ENCODE peak calls at places on chromosomes 4 and X, in seven cellular contexts. One of them, this sample, is unnamed.

GRCh38 chr4:40086421-40086820 is 29.8 kb downstream of the N4BP2 start:
- DNase-seq in GM12865: no peak
- DNase-seq in dorsolateral prefrontal cortex: no peak
- DNase-seq in fibroblast of pulmonary artery: no peak
- DNase-seq in cardiac muscle cell: no peak
- DNase-seq in stomach: no peak
- DNase-seq in brain microvascular endothelial cell: no peak
- DNase-seq in this sample: no peak

GRCh38 chrX:54482839-54483593 is 13.0 kb downstream of the FGD1 start:
- DNase-seq in GM12865: no peak
- DNase-seq in dorsolateral prefrontal cortex: no peak
- DNase-seq in fibroblast of pulmonary artery: no peak
- DNase-seq in cardiac muscle cell: no peak
- DNase-seq in stomach: no peak
- DNase-seq in brain microvascular endothelial cell: no peak
- DNase-seq in this sample: no peak

GRCh38 chr4:53601251-53601764 is 10.0 kb upstream of the LNX1 start:
- DNase-seq in GM12865: peak; percentile 70
- DNase-seq in dorsolateral prefrontal cortex: no peak
- DNase-seq in fibroblast of pulmonary artery: peak; percentile 28
- DNase-seq in cardiac muscle cell: peak; percentile 43
- DNase-seq in stomach: no peak
- DNase-seq in brain microvascular endothelial cell: no peak
- DNase-seq in this sample: no peak

GRCh38 chr4:17241835-17242234 is 270.1 kb downstream of the QDPR start:
- DNase-seq in GM12865: no peak
- DNase-seq in dorsolateral prefrontal cortex: no peak
- DNase-seq in fibroblast of pulmonary artery: no peak
- DNase-seq in cardiac muscle cell: no peak
- DNase-seq in stomach: no peak
- DNase-seq in brain microvascular endothelial cell: no peak
- DNase-seq in this sample: no peak

GRCh38 chr4:139902328-139903217 is 237.0 kb downstream of the MGST2 start:
- DNase-seq in GM12865: no peak
- DNase-seq in dorsolateral prefrontal cortex: no peak
- DNase-seq in fibroblast of pulmonary artery: no peak
- DNase-seq in cardiac muscle cell: no peak
- DNase-seq in stomach: no peak
- DNase-seq in brain microvascular endothelial cell: no peak
- DNase-seq in this sample: no peak

GRCh38 chr4:124111922-124112321 is 600.6 kb downstream of the ANKRD50 start:
- DNase-seq in GM12865: peak; percentile 51
- DNase-seq in dorsolateral prefrontal cortex: no peak
- DNase-seq in fibroblast of pulmonary artery: peak; percentile 97
- DNase-seq in cardiac muscle cell: peak; percentile 79
- DNase-seq in stomach: no peak
- DNase-seq in brain microvascular endothelial cell: peak; percentile 67
- DNase-seq in this sample: peak; percentile 86

GRCh38 chrX:115889121-115889890 is 281.2 kb upstream of the AGTR2 start:
- DNase-seq in GM12865: no peak
- DNase-seq in dorsolateral prefrontal cortex: peak; percentile 39
- DNase-seq in fibroblast of pulmonary artery: no peak
- DNase-seq in cardiac muscle cell: no peak
- DNase-seq in stomach: no peak
- DNase-seq in brain microvascular endothelial cell: no peak
- DNase-seq in this sample: no peak

GRCh38 chrX:153351981-153352380 is 18.0 kb downstream of the ZNF275 start:
- DNase-seq in GM12865: no peak
- DNase-seq in dorsolateral prefrontal cortex: no peak
- DNase-seq in fibroblast of pulmonary artery: no peak
- DNase-seq in cardiac muscle cell: no peak
- DNase-seq in stomach: no peak
- DNase-seq in brain microvascular endothelial cell: no peak
- DNase-seq in this sample: no peak

GRCh38 chr4:167025651-167026050 is 208.6 kb downstream of the SPOCK3 start:
- DNase-seq in GM12865: no peak
- DNase-seq in dorsolateral prefrontal cortex: no peak
- DNase-seq in fibroblast of pulmonary artery: no peak
- DNase-seq in cardiac muscle cell: no peak
- DNase-seq in stomach: no peak
- DNase-seq in brain microvascular endothelial cell: no peak
- DNase-seq in this sample: no peak

GRCh38 chrX:130055103-130055502 is 55.2 kb downstream of the ELF4 start:
- DNase-seq in GM12865: no peak
- DNase-seq in dorsolateral prefrontal cortex: no peak
- DNase-seq in fibroblast of pulmonary artery: peak; percentile 38
- DNase-seq in cardiac muscle cell: no peak
- DNase-seq in stomach: no peak
- DNase-seq in brain microvascular endothelial cell: peak; percentile 47
- DNase-seq in this sample: peak; percentile 33

GRCh38 chr4:67036791-67037190 is 508.5 kb downstream of the CENPC start:
- DNase-seq in GM12865: no peak
- DNase-seq in dorsolateral prefrontal cortex: no peak
- DNase-seq in fibroblast of pulmonary artery: no peak
- DNase-seq in cardiac muscle cell: no peak
- DNase-seq in stomach: no peak
- DNase-seq in brain microvascular endothelial cell: no peak
- DNase-seq in this sample: no peak

GRCh38 chr4:6272863-6273660 is 3.4 kb downstream of the WFS1 start:
- DNase-seq in GM12865: no peak
- DNase-seq in dorsolateral prefrontal cortex: no peak
- DNase-seq in fibroblast of pulmonary artery: peak; percentile 71
- DNase-seq in cardiac muscle cell: peak; percentile 26
- DNase-seq in stomach: no peak
- DNase-seq in brain microvascular endothelial cell: peak; percentile 75
- DNase-seq in this sample: peak; percentile 75

GRCh38 chr4:28247805-28248204 is 1387.2 kb downstream of the STIM2 start:
- DNase-seq in GM12865: no peak
- DNase-seq in dorsolateral prefrontal cortex: no peak
- DNase-seq in fibroblast of pulmonary artery: no peak
- DNase-seq in cardiac muscle cell: no peak
- DNase-seq in stomach: no peak
- DNase-seq in brain microvascular endothelial cell: no peak
- DNase-seq in this sample: no peak

GRCh38 chrX:94524867-94525266 is 850.9 kb downstream of the FAM133A start:
- DNase-seq in GM12865: peak; percentile 1
- DNase-seq in dorsolateral prefrontal cortex: no peak
- DNase-seq in fibroblast of pulmonary artery: no peak
- DNase-seq in cardiac muscle cell: no peak
- DNase-seq in stomach: no peak
- DNase-seq in brain microvascular endothelial cell: no peak
- DNase-seq in this sample: no peak

GRCh38 chrX:18288716-18289115 is 65.8 kb downstream of the SCML2 start:
- DNase-seq in GM12865: no peak
- DNase-seq in dorsolateral prefrontal cortex: no peak
- DNase-seq in fibroblast of pulmonary artery: no peak
- DNase-seq in cardiac muscle cell: peak; percentile 3
- DNase-seq in stomach: no peak
- DNase-seq in brain microvascular endothelial cell: no peak
- DNase-seq in this sample: no peak

GRCh38 chrX:71183341-71183740 is 38.7 kb downstream of the NLGN3 start:
- DNase-seq in GM12865: no peak
- DNase-seq in dorsolateral prefrontal cortex: no peak
- DNase-seq in fibroblast of pulmonary artery: no peak
- DNase-seq in cardiac muscle cell: peak; percentile 46
- DNase-seq in stomach: no peak
- DNase-seq in brain microvascular endothelial cell: no peak
- DNase-seq in this sample: no peak

GRCh38 chrX:71181558-71181909 is 36.9 kb downstream of the NLGN3 start:
- DNase-seq in GM12865: peak; percentile 87
- DNase-seq in dorsolateral prefrontal cortex: no peak
- DNase-seq in fibroblast of pulmonary artery: no peak
- DNase-seq in cardiac muscle cell: peak; percentile 5
- DNase-seq in stomach: no peak
- DNase-seq in brain microvascular endothelial cell: no peak
- DNase-seq in this sample: no peak

GRCh38 chr4:3372933-3373465 is 68.8 kb upstream of the HGFAC start:
- DNase-seq in GM12865: peak; percentile 75
- DNase-seq in dorsolateral prefrontal cortex: no peak
- DNase-seq in fibroblast of pulmonary artery: no peak
- DNase-seq in cardiac muscle cell: no peak
- DNase-seq in stomach: peak; percentile 38
- DNase-seq in brain microvascular endothelial cell: no peak
- DNase-seq in this sample: no peak

GRCh38 chrX:73215263-73215662 is 612 bp upstream of the NAP1L2 start:
- DNase-seq in GM12865: no peak
- DNase-seq in dorsolateral prefrontal cortex: no peak
- DNase-seq in fibroblast of pulmonary artery: no peak
- DNase-seq in cardiac muscle cell: no peak
- DNase-seq in stomach: no peak
- DNase-seq in brain microvascular endothelial cell: no peak
- DNase-seq in this sample: no peak

GRCh38 chrX:151151668-151152267 is 24.6 kb upstream of the GPR50 start:
- DNase-seq in GM12865: peak; percentile 52
- DNase-seq in dorsolateral prefrontal cortex: no peak
- DNase-seq in fibroblast of pulmonary artery: peak; percentile 65
- DNase-seq in cardiac muscle cell: peak; percentile 64
- DNase-seq in stomach: no peak
- DNase-seq in brain microvascular endothelial cell: peak; percentile 16
- DNase-seq in this sample: peak; percentile 22

GRCh38 chrX:151155234-151155633 is 21.1 kb upstream of the GPR50 start:
- DNase-seq in GM12865: no peak
- DNase-seq in dorsolateral prefrontal cortex: no peak
- DNase-seq in fibroblast of pulmonary artery: no peak
- DNase-seq in cardiac muscle cell: no peak
- DNase-seq in stomach: no peak
- DNase-seq in brain microvascular endothelial cell: no peak
- DNase-seq in this sample: no peak

DNA sequence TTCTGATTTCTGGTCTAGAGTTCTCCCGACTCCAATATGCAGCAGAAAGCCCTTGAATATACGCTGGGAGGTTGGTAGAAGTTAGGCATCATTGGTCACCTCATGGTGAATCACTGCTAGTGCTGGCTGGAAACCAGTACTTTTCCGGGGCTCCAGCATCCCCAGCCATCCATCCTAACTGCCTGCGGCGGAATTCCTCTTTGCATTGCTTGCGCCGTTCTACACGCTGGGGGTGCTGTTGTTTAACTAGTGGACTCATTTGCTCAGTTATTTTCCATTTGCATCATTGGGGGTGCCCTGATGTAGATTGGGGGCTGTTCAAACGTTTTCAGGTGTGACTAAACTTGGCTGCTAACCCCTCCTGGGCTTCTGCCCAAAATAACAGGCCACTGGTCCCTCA is 23.3 kb upstream of the GPR50 start:
- DNase-seq in GM12865: no peak
- DNase-seq in dorsolateral prefrontal cortex: peak; percentile 60
- DNase-seq in fibroblast of pulmonary artery: peak; percentile 4
- DNase-seq in cardiac muscle cell: peak; percentile 34
- DNase-seq in stomach: no peak
- DNase-seq in brain microvascular endothelial cell: peak; percentile 4
- DNase-seq in this sample: no peak
- TF ChIP-seq CTCF in GM12865: no peak
- TF ChIP-seq CTCF in dorsolateral prefrontal cortex: peak; percentile 30
- TF ChIP-seq CTCF in fibroblast of pulmonary artery: no peak
- TF ChIP-seq CTCF in cardiac muscle cell: peak; percentile 28
- TF ChIP-seq CTCF in stomach: no peak
- TF ChIP-seq CTCF in brain microvascular endothelial cell: peak; percentile 47
- TF ChIP-seq CTCF in this sample: peak; percentile 21

GRCh38 chrX:48071986-48072605 is 656 bp upstream of the ZNF630 start:
- DNase-seq in GM12865: no peak
- DNase-seq in dorsolateral prefrontal cortex: no peak
- DNase-seq in fibroblast of pulmonary artery: no peak
- DNase-seq in cardiac muscle cell: no peak
- DNase-seq in stomach: no peak
- DNase-seq in brain microvascular endothelial cell: no peak
- DNase-seq in this sample: no peak
- H3K4me3 ChIP-seq in GM12865: peak overlapping the region; percentile 83
- H3K4me3 ChIP-seq in dorsolateral prefrontal cortex: peak overlapping the region; percentile 71
- H3K4me3 ChIP-seq in fibroblast of pulmonary artery: peak overlapping the region; percentile 64
- H3K4me3 ChIP-seq in cardiac muscle cell: peak overlapping the region; percentile 54
- H3K4me3 ChIP-seq in stomach: peak overlapping the region; percentile 50
- H3K4me3 ChIP-seq in brain microvascular endothelial cell: peak overlapping the region; percentile 67
- H3K4me3 ChIP-seq in this sample: peak overlapping the region; percentile 61

GRCh38 chr4:4415806-4416805 is 29.2 kb downstream of the NSG1 start:
- DNase-seq in GM12865: no peak
- DNase-seq in dorsolateral prefrontal cortex: no peak
- DNase-seq in fibroblast of pulmonary artery: no peak
- DNase-seq in cardiac muscle cell: no peak
- DNase-seq in stomach: no peak
- DNase-seq in brain microvascular endothelial cell: no peak
- DNase-seq in this sample: no peak
- TF ChIP-seq CTCF in GM12865: no peak
- TF ChIP-seq CTCF in dorsolateral prefrontal cortex: no peak
- TF ChIP-seq CTCF in fibroblast of pulmonary artery: no peak
- TF ChIP-seq CTCF in cardiac muscle cell: no peak
- TF ChIP-seq CTCF in stomach: no peak
- TF ChIP-seq CTCF in brain microvascular endothelial cell: no peak
- TF ChIP-seq CTCF in this sample: no peak

GRCh38 chrX:47623540-47624027 is 3.9 kb upstream of the SYN1 start:
- DNase-seq in GM12865: no peak
- DNase-seq in dorsolateral prefrontal cortex: peak; percentile 80
- DNase-seq in fibroblast of pulmonary artery: peak; percentile 82
- DNase-seq in cardiac muscle cell: peak; percentile 82
- DNase-seq in stomach: no peak
- DNase-seq in brain microvascular endothelial cell: peak; percentile 80
- DNase-seq in this sample: peak; percentile 33

GRCh38 chrX:47620303-47620685 is 637 bp upstream of the SYN1 start:
- DNase-seq in GM12865: no peak
- DNase-seq in dorsolateral prefrontal cortex: no peak
- DNase-seq in fibroblast of pulmonary artery: no peak
- DNase-seq in cardiac muscle cell: no peak
- DNase-seq in stomach: no peak
- DNase-seq in brain microvascular endothelial cell: no peak
- DNase-seq in this sample: no peak

GRCh38 chrX:47618923-47619485 is 653 bp downstream of the SYN1 start:
- DNase-seq in GM12865: no peak
- DNase-seq in dorsolateral prefrontal cortex: no peak
- DNase-seq in fibroblast of pulmonary artery: no peak
- DNase-seq in cardiac muscle cell: no peak
- DNase-seq in stomach: no peak
- DNase-seq in brain microvascular endothelial cell: no peak
- DNase-seq in this sample: no peak

GRCh38 chrX:47621851-47622250 is 2.2 kb upstream of the SYN1 start:
- DNase-seq in GM12865: no peak
- DNase-seq in dorsolateral prefrontal cortex: no peak
- DNase-seq in fibroblast of pulmonary artery: no peak
- DNase-seq in cardiac muscle cell: no peak
- DNase-seq in stomach: no peak
- DNase-seq in brain microvascular endothelial cell: no peak
- DNase-seq in this sample: no peak

DNA sequence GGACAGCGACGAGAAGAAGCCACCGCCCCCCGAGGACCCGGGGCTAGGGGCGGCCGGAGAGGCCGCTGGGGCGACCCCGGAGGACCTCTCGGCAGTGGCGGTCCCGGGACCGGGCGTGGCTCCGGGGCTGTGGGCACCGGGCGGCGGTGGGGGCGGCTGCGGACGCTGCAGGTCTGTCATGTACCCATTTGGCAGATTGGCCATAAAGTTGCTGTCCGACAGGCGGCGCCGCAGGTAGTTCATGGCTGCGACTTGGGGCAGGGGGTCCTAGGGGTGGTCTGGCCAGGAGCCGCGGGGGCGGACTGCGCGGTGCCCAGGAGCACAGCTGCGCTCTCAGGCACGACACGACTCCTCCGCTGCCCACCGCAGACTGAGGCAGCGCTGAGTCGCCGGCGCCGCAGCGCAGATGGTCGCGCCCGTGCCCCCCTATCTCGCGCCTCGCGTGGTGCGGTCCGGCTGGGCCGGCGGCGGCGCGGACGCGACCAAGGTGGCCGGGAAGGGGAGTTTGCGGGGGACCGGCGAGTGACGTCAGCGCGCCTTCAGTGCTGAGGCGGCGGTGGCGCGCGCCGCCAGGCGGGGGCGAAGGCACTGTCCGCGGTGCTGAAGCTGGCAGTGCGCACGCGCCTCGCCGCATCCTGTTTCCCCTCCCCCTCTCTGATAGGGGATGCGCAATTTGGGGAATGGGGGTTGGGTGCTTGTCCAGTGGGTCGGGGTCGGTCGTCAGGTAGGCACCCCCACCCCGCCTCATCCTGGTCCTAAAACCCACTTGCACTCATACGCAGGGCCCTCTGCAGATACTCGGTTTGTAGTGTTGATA is at the start of gene SYN1:
- DNase-seq in GM12865: peak; percentile 81
- DNase-seq in dorsolateral prefrontal cortex: peak; percentile 84
- DNase-seq in fibroblast of pulmonary artery: peak; percentile 84
- DNase-seq in cardiac muscle cell: peak; percentile 88
- DNase-seq in stomach: peak; percentile 76
- DNase-seq in brain microvascular endothelial cell: peak; percentile 40
- DNase-seq in this sample: peak; percentile 41
- H3K4me3 ChIP-seq in GM12865: peak within 1 kb of the TSS; percentile 22
- H3K4me3 ChIP-seq in dorsolateral prefrontal cortex: peak within 1 kb of the TSS; percentile 63
- H3K4me3 ChIP-seq in fibroblast of pulmonary artery: peak within 1 kb of the TSS; percentile 49
- H3K4me3 ChIP-seq in cardiac muscle cell: no peak within 1 kb of the TSS
- H3K4me3 ChIP-seq in stomach: peak within 1 kb of the TSS; percentile 28
- H3K4me3 ChIP-seq in brain microvascular endothelial cell: peak within 1 kb of the TSS; percentile 39
- H3K4me3 ChIP-seq in this sample: peak within 1 kb of the TSS; percentile 32

This sample was measured in astrocyte of the cerebellum.